ENCODE peak calls at places on chromosomes 2 and 18, in four cellular contexts. K is GM19239; U is stimulated activated CD8-positive, alpha-beta memory T cell treated with anti-CD3 and anti-CD28 coated beads, Interleukin-15, amount 100 ng/mL, for 1 hour; C is psoas muscle. D is an unnamed sample.

GRCh38 chr2:239548965-239549595 is 148.3 kb upstream of the HDAC4 start:
- DNase-seq in U (no peak), K (no peak), C (no peak), D (no peak)

GRCh38 chr18:24503182-24503581 is 42.7 kb downstream of the HRH4 start:
- DNase-seq in U (no peak), K (no peak), C (no peak), D (no peak)

GRCh38 chr18:77560334-77560970 is 310.8 kb downstream of the GALR1 start:
- DNase-seq in C (no peak), U (no peak), K (no peak), D (no peak)

GRCh38 chr2:160324161-160324768 is 124.2 kb upstream of the ITGB6 start:
- DNase-seq in C (peak), U (peak), K (no peak), D (peak)

GRCh38 chr2:99698896-99699295 is 209.1 kb upstream of the REV1 start:
- DNase-seq in U (no peak), C (no peak), K (no peak), D (peak)

GRCh38 chr2:237427807-237428506 is 14.0 kb upstream of the COL6A3 start:
- DNase-seq in U (no peak), K (no peak), C (no peak), D (no peak)

GRCh38 chr2:202705446-202706020 is 70.8 kb downstream of the FAM117B start:
- DNase-seq in K (no peak), U (no peak), C (no peak), D (no peak)

GRCh38 chr2:240635998-240636547 is 10.8 kb downstream of the GPR35 start:
- DNase-seq in U (no peak), K (no peak), C (peak), D (no peak)

GRCh38 chr2:146532748-146533147 is 1312.1 kb upstream of the ACVR2A start:
- DNase-seq in K (no peak), U (no peak), C (no peak), D (no peak)

GRCh38 chr2:172462393-172463381 is 35.3 kb downstream of the ITGA6 start:
- DNase-seq in K (peak), C (no peak), U (no peak), D (peak)

GRCh38 chr18:61574665-61575064 is 241.4 kb downstream of the CDH20 start:
- DNase-seq in U (no peak), C (no peak), K (no peak), D (no peak)

GRCh38 chr18:49371786-49372185 is 88.7 kb downstream of the DYM start:
- DNase-seq in C (no peak), U (no peak), K (no peak), D (no peak)

GRCh38 chr2:18519991-18520604 is 40.4 kb downstream of the RDH14 start:
- DNase-seq in U (no peak), C (no peak), K (no peak), D (no peak)

GRCh38 chr2:96259497-96259921 is 6.3 kb downstream of the TMEM127 start:
- DNase-seq in U (no peak), C (peak), K (no peak), D (peak)

GRCh38 chr18:73564073-73564472 is 583.6 kb downstream of the FBXO15 start:
- DNase-seq in K (no peak), C (no peak), U (no peak), D (no peak)

GRCh38 chr18:67794512-67794911 is 278.0 kb upstream of the DSEL start:
- DNase-seq in C (no peak), U (no peak), K (no peak), D (no peak)

GRCh38 chr2:205546417-205546816 is 135.9 kb upstream of the NRP2 start:
- DNase-seq in U (no peak), C (no peak), K (no peak), D (no peak)

GRCh38 chr18:73456643-73457042 is 588.9 kb upstream of the NETO1 start:
- DNase-seq in C (no peak), K (no peak), U (no peak), D (no peak)

GRCh38 chr2:220966636-220967035 is 605.5 kb downstream of the EPHA4 start:
- DNase-seq in K (no peak), C (no peak), U (no peak), D (peak)

GRCh38 chr2:92074549-92074898 is 2796.7 kb upstream of the TEKT4 start:
- DNase-seq in K (no peak), U (no peak), C (no peak), D (no peak)

GRCh38 chr2:85066874-85067351 is 66.3 kb upstream of the TCF7L1 start:
- DNase-seq in C (peak), U (no peak), K (peak), D (peak)

GRCh38 chr2:105338020-105338385 is 663 bp downstream of the C2orf49 start:
- DNase-seq in U (no peak), C (no peak), K (no peak), D (no peak)

GRCh38 chr18:43525149-43525548 is 247.9 kb upstream of the SYT4 start:
- DNase-seq in C (no peak), U (no peak), K (no peak), D (peak)

GRCh38 chr2:23722255-23722654 is 204.7 kb downstream of the ATAD2B start:
- DNase-seq in K (no peak), C (no peak), U (no peak), D (no peak)

D was measured in SW480.